ENCODE peak calls at places on chromosomes 4 and X, in eight cellular contexts. O is K562, C is A549, L is HCT116, M is GM23338, T is HepG2, K is GM12878, X is SK-N-SH. G is an unnamed sample.

GRCh38 chr4:142901166-142901662 is 55.1 kb upstream of the INPP4B start:
- DNase-seq in O (no peak), C (no peak), L (no peak), M (no peak), T (no peak), K (no peak), X (no peak), G (no peak)

GRCh38 chr4:54322817-54323417 is 93.8 kb downstream of the PDGFRA start:
- DNase-seq in O (peak; percentile 78), C (peak; percentile 37), L (peak; percentile 57), M (peak; percentile 94), T (peak; percentile 68), K (no peak), X (peak; percentile 82), G (peak; percentile 57)

GRCh38 chr4:45100936-45101818 is 374.8 kb upstream of the GNPDA2 start:
- DNase-seq in O (no peak), C (no peak), L (no peak), M (no peak), T (no peak), K (no peak), X (no peak), G (no peak)

GRCh38 chrX:133376422-133376821 is 38.9 kb downstream of the GPC4 start:
- DNase-seq in O (no peak), C (no peak), L (no peak), M (no peak), T (no peak), K (no peak), X (no peak), G (no peak)

GRCh38 chr4:38075370-38076152 is 115.4 kb downstream of the PTTG2 start:
- DNase-seq in O (no peak), C (no peak), L (no peak), M (no peak), T (peak; percentile 89), K (no peak), X (no peak), G (peak; percentile 91)

GRCh38 chr4:159455675-159456235 is 352.9 kb downstream of the RAPGEF2 start:
- DNase-seq in O (peak; percentile 76), C (peak; percentile 49), L (peak; percentile 31), M (peak; percentile 74), T (peak; percentile 49), K (no peak), X (peak; percentile 68), G (peak; percentile 38)

GRCh38 chr4:176906693-176907092 is 114.0 kb upstream of the VEGFC start:
- DNase-seq in O (no peak), C (no peak), L (no peak), M (no peak), T (no peak), K (no peak), X (no peak), G (no peak)

GRCh38 chr4:162163892-162164759 is at the start of gene FSTL5:
- DNase-seq in O (peak; percentile 16), C (peak; percentile 22), L (no peak), M (peak; percentile 99), T (peak; percentile 16), K (no peak), X (peak; percentile 81), G (no peak)

GRCh38 chr4:7381890-7382633 is 52.7 kb downstream of the PSAPL1 start:
- DNase-seq in O (no peak), C (no peak), L (no peak), M (no peak), T (no peak), K (no peak), X (peak; percentile 17), G (no peak)

GRCh38 chr4:185285632-185286393 is 76.4 kb downstream of the SNX25 start:
- DNase-seq in O (no peak), C (no peak), L (no peak), M (no peak), T (no peak), K (no peak), X (no peak), G (no peak)

GRCh38 chrX:150934453-150934852 is 36.0 kb upstream of the CD99L2 start:
- DNase-seq in O (no peak), C (peak; percentile 18), L (no peak), M (peak; percentile 49), T (no peak), K (no peak), X (no peak), G (no peak)

GRCh38 chrX:29107231-29107630 is 520.0 kb downstream of the IL1RAPL1 start:
- DNase-seq in O (no peak), C (no peak), L (no peak), M (no peak), T (no peak), K (no peak), X (no peak), G (no peak)

GRCh38 chrX:123263246-123263757 is 79.2 kb downstream of the GRIA3 start:
- DNase-seq in O (no peak), C (no peak), L (no peak), M (peak; percentile 11), T (no peak), K (no peak), X (no peak), G (no peak)

GRCh38 chr4:39718366-39719323 is 20.7 kb downstream of the UBE2K start:
- DNase-seq in O (no peak), C (no peak), L (no peak), M (no peak), T (no peak), K (no peak), X (no peak), G (no peak)

GRCh38 chr4:6847134-6847533 is 62.5 kb upstream of the TBC1D14 start:
- DNase-seq in O (no peak), C (no peak), L (no peak), M (no peak), T (no peak), K (no peak), X (no peak), G (no peak)

GRCh38 chr4:106854970-106855369 is 181.1 kb downstream of the DKK2 start:
- DNase-seq in O (no peak), C (no peak), L (no peak), M (no peak), T (no peak), K (no peak), X (no peak), G (no peak)

GRCh38 chr4:104589264-104589868 is 94.7 kb upstream of the CXXC4 start:
- DNase-seq in O (no peak), C (no peak), L (no peak), M (no peak), T (no peak), K (no peak), X (no peak), G (no peak)

GRCh38 chrX:11558972-11559371 is 106.7 kb downstream of the ARHGAP6 start:
- DNase-seq in O (peak; percentile 55), C (peak; percentile 8), L (peak; percentile 15), M (peak; percentile 48), T (peak; percentile 24), K (no peak), X (peak; percentile 44), G (peak; percentile 10)

GRCh38 chrX:129981752-129982299 is 609 bp upstream of the BCORL1 start:
- DNase-seq in O (no peak), C (no peak), L (no peak), M (no peak), T (no peak), K (no peak), X (peak; percentile 50), G (no peak)

GRCh38 chrX:34053931-34054330 is 78.2 kb downstream of the FAM47A start:
- DNase-seq in O (no peak), C (no peak), L (no peak), M (peak; percentile 1), T (no peak), K (no peak), X (no peak), G (no peak)

GRCh38 chr4:55069248-55069647 is 56.1 kb downstream of the KDR start:
- DNase-seq in O (no peak), C (no peak), L (no peak), M (no peak), T (no peak), K (no peak), X (no peak), G (no peak)

GRCh38 chr4:177005801-177006230 is 213.1 kb upstream of the VEGFC start:
- DNase-seq in O (no peak), C (no peak), L (no peak), M (no peak), T (no peak), K (no peak), X (no peak), G (no peak)

GRCh38 chr4:1588306-1588705 is 95.8 kb downstream of the FAM53A start:
- DNase-seq in O (no peak), C (no peak), L (no peak), M (no peak), T (no peak), K (no peak), X (no peak), G (no peak)

GRCh38 chr4:124178449-124179021 is 534.0 kb downstream of the ANKRD50 start:
- DNase-seq in O (no peak), C (no peak), L (no peak), M (no peak), T (no peak), K (no peak), X (no peak), G (no peak)
- TF ChIP-seq CTCF in O (no peak), C (no peak), L (no peak), M (no peak), T (no peak), K (no peak), X (no peak), G (no peak)

DNA sequence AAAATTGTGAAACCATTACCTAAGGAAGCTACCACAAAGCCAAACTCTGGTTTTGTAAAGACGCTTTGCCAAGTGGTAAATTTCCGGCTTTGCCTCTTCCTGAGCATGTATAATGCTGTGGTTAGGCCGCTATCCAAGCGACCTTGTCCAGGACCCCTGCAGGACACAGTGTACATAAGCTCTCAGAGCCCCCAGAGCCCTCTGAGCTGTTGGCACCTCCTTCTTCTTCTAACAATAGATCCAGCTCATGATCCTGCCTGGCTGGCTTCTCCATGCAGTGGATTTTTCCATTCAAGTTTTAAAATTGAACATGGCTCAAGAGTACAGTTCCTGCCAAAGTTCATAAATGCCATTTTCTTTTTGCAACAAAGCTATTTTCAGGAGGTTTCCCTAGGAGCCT is 326.7 kb downstream of the MAPK10 start:
- DNase-seq in O (no peak), C (no peak), L (no peak), M (no peak), T (no peak), K (no peak), X (no peak), G (no peak)
- TF ChIP-seq REST in O (no peak), C (no peak), L (no peak), M (no peak), T (no peak), K (no peak), X (no peak), G (no peak)

DNA sequence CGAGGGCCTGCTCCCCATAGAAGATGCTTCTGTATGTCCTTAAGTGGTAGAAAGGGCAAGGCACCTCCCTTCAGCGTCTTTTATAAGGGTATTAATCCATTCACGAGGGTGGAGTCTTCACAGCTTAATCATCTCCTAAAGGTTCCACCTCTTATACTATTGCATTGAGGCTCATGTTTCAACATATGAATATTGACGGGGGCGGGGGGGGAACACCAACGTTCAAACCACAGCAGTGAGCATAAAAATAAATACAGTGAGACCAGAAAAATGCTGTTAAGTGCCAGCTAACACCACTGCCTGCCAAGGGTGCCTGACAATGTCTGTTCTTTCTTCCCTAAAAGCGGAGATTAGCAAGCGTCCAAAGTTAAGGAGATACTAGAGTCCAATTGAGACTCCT is 323.3 kb downstream of the STK32B start:
- DNase-seq in O (no peak), C (no peak), L (no peak), M (no peak), T (no peak), K (no peak), X (no peak), G (no peak)
- TF ChIP-seq CTCF in O (no peak), C (no peak), L (no peak), M (no peak), T (no peak), K (no peak), X (no peak), G (no peak)

GRCh38 chr4:139191373-139191772 is 14.4 kb upstream of the ELF2 start:
- DNase-seq in O (no peak), C (no peak), L (no peak), M (no peak), T (no peak), K (no peak), X (no peak), G (no peak)
- TF ChIP-seq REST in O (no peak), C (no peak), L (no peak), M (no peak), T (no peak), K (no peak), X (no peak), G (no peak)